ENCODE peak calls at places on chromosomes 13 and 19, in seven cellular contexts. J, Z, Q, G, C, O and T are unnamed samples.

GRCh38 chr13:40082644-40083043 is 427.2 kb downstream of the COG6 start:
- DNase-seq in J (no peak), Z (no peak), Q (no peak), G (no peak), C (no peak), O (no peak), T (no peak)

GRCh38 chr19:49361438-49362047 is 673 bp downstream of the TEAD2 start:
- DNase-seq in J (peak; percentile 74), Z (peak; percentile 63), Q (peak; percentile 13), G (no peak), C (peak; percentile 72), O (peak; percentile 85), T (no peak)

GRCh38 chr13:18959229-18959628 is 222.4 kb downstream of the TUBA3C start:
- DNase-seq in J (no peak), Z (no peak), Q (no peak), G (no peak), C (no peak), O (no peak), T (no peak)

GRCh38 chr13:26590379-26590778 is 32.9 kb downstream of the WASF3 start:
- DNase-seq in J (no peak), Z (no peak), Q (no peak), G (no peak), C (no peak), O (no peak), T (no peak)

GRCh38 chr19:40588110-40588854 is 11.6 kb downstream of the SHKBP1 start:
- DNase-seq in J (peak; percentile 42), Z (no peak), Q (no peak), G (no peak), C (no peak), O (no peak), T (no peak)

GRCh38 chr13:43428545-43429287 is 358.1 kb downstream of the ENOX1 start:
- DNase-seq in J (no peak), Z (no peak), Q (no peak), G (no peak), C (no peak), O (no peak), T (no peak)

GRCh38 chr19:10271543-10272086 is 695 bp downstream of the ICAM1 start:
- DNase-seq in J (peak; percentile 62), Z (no peak), Q (no peak), G (no peak), C (no peak), O (no peak), T (no peak)

GRCh38 chr13:25581351-25581750 is 209.6 kb downstream of the ATP8A2 start:
- DNase-seq in J (no peak), Z (no peak), Q (no peak), G (no peak), C (no peak), O (no peak), T (no peak)

GRCh38 chr19:6273701-6274601 is 5.8 kb downstream of the MLLT1 start:
- DNase-seq in J (peak; percentile 75), Z (no peak), Q (no peak), G (no peak), C (peak; percentile 86), O (peak; percentile 91), T (peak; percentile 63)

GRCh38 chr13:26200811-26201210 is 21.3 kb downstream of the RNF6 start:
- DNase-seq in J (no peak), Z (no peak), Q (no peak), G (no peak), C (no peak), O (no peak), T (no peak)

GRCh38 chr19:49554701-49555181 is 25.6 kb downstream of the NOSIP start:
- DNase-seq in J (no peak), Z (no peak), Q (no peak), G (peak; percentile 39), C (no peak), O (peak; percentile 55), T (no peak)

GRCh38 chr19:426725-427445 is 17.9 kb upstream of the C2CD4C start:
- DNase-seq in J (no peak), Z (no peak), Q (no peak), G (no peak), C (no peak), O (peak; percentile 31), T (no peak)

GRCh38 chr19:14051980-14052379 is 9.9 kb downstream of the PALM3 start:
- DNase-seq in J (no peak), Z (no peak), Q (no peak), G (no peak), C (no peak), O (no peak), T (no peak)

GRCh38 chr19:18496167-18496979 is 25.5 kb downstream of the ELL start:
- DNase-seq in J (peak; percentile 90), Z (no peak), Q (no peak), G (no peak), C (peak; percentile 88), O (no peak), T (no peak)

GRCh38 chr19:41944336-41944735 is 14.8 kb downstream of the RABAC1 start:
- DNase-seq in J (no peak), Z (no peak), Q (no peak), G (no peak), C (no peak), O (no peak), T (no peak)

GRCh38 chr13:102530751-102531150 is 66.0 kb upstream of the TPP2 start:
- DNase-seq in J (no peak), Z (no peak), Q (no peak), G (no peak), C (no peak), O (no peak), T (no peak)

GRCh38 chr19:39937094-39937493 is 2.7 kb upstream of the FCGBP start:
- DNase-seq in J (no peak), Z (no peak), Q (peak; percentile 36), G (no peak), C (no peak), O (no peak), T (no peak)

GRCh38 chr13:28478127-28478526 is 16.8 kb downstream of the FLT1 start:
- DNase-seq in J (no peak), Z (no peak), Q (no peak), G (no peak), C (no peak), O (no peak), T (no peak)

GRCh38 chr13:29059837-29060236 is 239.7 kb downstream of the MTUS2 start:
- DNase-seq in J (no peak), Z (no peak), Q (no peak), G (no peak), C (no peak), O (peak; percentile 56), T (no peak)

GRCh38 chr19:58089846-58090245 is 8.2 kb downstream of the ZSCAN18 start:
- DNase-seq in J (no peak), Z (no peak), Q (no peak), G (no peak), C (no peak), O (no peak), T (no peak)

GRCh38 chr13:36612242-36612641 is 61.6 kb upstream of the SERTM1 start:
- DNase-seq in J (no peak), Z (no peak), Q (no peak), G (no peak), C (no peak), O (no peak), T (no peak)

GRCh38 chr19:30252214-30252613 is 120.0 kb upstream of the ZNF536 start:
- DNase-seq in J (no peak), Z (no peak), Q (no peak), G (no peak), C (no peak), O (no peak), T (no peak)

GRCh38 chr13:113044431-113045114 is 61.0 kb upstream of the F7 start:
- DNase-seq in J (no peak), Z (no peak), Q (no peak), G (no peak), C (no peak), O (peak; percentile 10), T (no peak)

GRCh38 chr13:96781141-96781540 is 213.1 kb downstream of the OXGR1 start:
- DNase-seq in J (no peak), Z (no peak), Q (no peak), G (no peak), C (no peak), O (peak; percentile 58), T (no peak)

GRCh38 chr19:2329528-2329927 is 1.0 kb downstream of the SPPL2B start:
- DNase-seq in J (no peak), Z (no peak), Q (no peak), G (no peak), C (no peak), O (no peak), T (no peak)

GRCh38 chr13:21012211-21012610 is 49.2 kb downstream of the LATS2 start:
- DNase-seq in J (no peak), Z (no peak), Q (no peak), G (no peak), C (no peak), O (no peak), T (no peak)